ENCODE peak calls at places on chromosomes 16 and 17, in nine cellular contexts. D, R, F, P, H, V, U, N and A are unnamed samples.
A peak's percentile ranks its signal among the peaks of the same experiment; 100 is the strongest.

GRCh38 chr17:6098050-6098449 is 27.9 kb downstream of the WSCD1 start:
- DNase-seq in H (peak; percentile 70), R (no peak), F (no peak), P (no peak), N (no peak), D (no peak), V (no peak), U (no peak), A (no peak)

GRCh38 chr16:31215287-31216115 is 1.4 kb downstream of the PYDC1 start:
- DNase-seq in N (peak; percentile 64), U (peak; percentile 21), D (peak; percentile 73), R (peak; percentile 86), H (no peak), F (peak; percentile 63), V (peak; percentile 66), P (peak; percentile 37), A (peak; percentile 68)

GRCh38 chr16:69145658-69146057 is 13.2 kb downstream of the UTP4 start:
- DNase-seq in V (no peak), H (no peak), F (no peak), R (no peak), U (no peak), P (no peak), D (no peak), N (peak; percentile 56), A (no peak)

GRCh38 chr17:6476061-6476833 is 32.0 kb downstream of the PIMREG start:
- DNase-seq in R (no peak), H (no peak), U (no peak), D (no peak), P (no peak), F (no peak), V (no peak), N (no peak), A (no peak)

GRCh38 chr17:3916013-3916696 is at the start of gene P2RX1:
- DNase-seq in R (no peak), D (no peak), V (peak; percentile 79), P (no peak), H (no peak), N (peak; percentile 60), U (no peak), F (no peak), A (peak; percentile 73)

GRCh38 chr17:79776378-79777165 is 1.4 kb upstream of the CBX2 start:
- DNase-seq in V (no peak), P (no peak), R (no peak), F (no peak), D (no peak), U (peak; percentile 57), N (no peak), H (no peak), A (no peak)

GRCh38 chr17:61519754-61520440 is 67.7 kb downstream of the TBX4 start:
- DNase-seq in P (no peak), H (no peak), V (no peak), D (no peak), R (no peak), N (no peak), U (no peak), F (no peak), A (no peak)

GRCh38 chr17:79975498-79976134 is 60.1 kb downstream of the TBC1D16 start:
- DNase-seq in D (no peak), F (no peak), N (no peak), V (no peak), R (no peak), P (no peak), U (no peak), H (peak; percentile 62), A (peak; percentile 63)

GRCh38 chr17:35790826-35791225 is 4.6 kb downstream of the MMP28 start:
- DNase-seq in D (no peak), N (no peak), F (no peak), V (no peak), P (no peak), U (no peak), H (peak; percentile 29), R (no peak), A (peak; percentile 21)

GRCh38 chr17:35784895-35785294 is 10.5 kb downstream of the MMP28 start:
- DNase-seq in H (no peak), P (no peak), F (no peak), V (no peak), N (no peak), D (no peak), U (no peak), R (no peak), A (no peak)

GRCh38 chr17:35789044-35789443 is 6.4 kb downstream of the MMP28 start:
- DNase-seq in N (no peak), H (peak; percentile 26), V (no peak), U (no peak), F (no peak), D (no peak), R (no peak), P (no peak), A (no peak)

GRCh38 chr17:35788504-35788998 is 6.9 kb downstream of the MMP28 start:
- DNase-seq in R (no peak), D (peak; percentile 44), H (peak; percentile 43), P (no peak), F (no peak), V (no peak), U (no peak), N (no peak), A (no peak)

DNA sequence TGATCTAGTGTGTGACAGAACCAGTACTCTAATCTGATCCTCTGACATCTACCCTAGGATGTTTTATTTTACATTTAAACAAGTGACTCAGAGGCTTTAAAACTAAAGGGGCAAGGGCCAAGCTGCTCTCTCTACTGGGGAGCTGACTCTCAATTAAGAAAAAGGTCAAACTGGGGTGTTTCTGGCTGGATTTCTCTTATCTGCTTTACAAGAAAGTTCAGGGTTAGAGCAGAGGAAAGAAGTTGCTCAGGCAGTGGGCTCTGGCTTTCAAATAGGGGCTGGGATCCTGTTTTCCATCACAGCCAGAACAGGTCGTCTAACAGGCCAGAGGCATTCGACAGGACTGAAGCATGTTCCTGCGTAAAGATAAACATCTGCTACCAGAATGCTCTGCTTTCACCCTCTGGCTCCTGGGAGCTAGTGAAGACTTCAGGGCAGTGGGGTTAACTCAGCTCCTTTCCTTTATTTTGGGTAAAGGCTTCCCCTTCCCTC is 8.5 kb downstream of the MMP28 start:
- DNase-seq in N (no peak), U (no peak), V (peak; percentile 8), F (no peak), H (no peak), P (no peak), R (no peak), D (peak; percentile 86), A (peak; percentile 19)
- TF ChIP-seq POLR2AphosphoS5 in N (no peak), U (no peak), V (no peak), F (no peak), H (no peak), P (no peak), R (no peak), D (peak; percentile 20), A (no peak)

DNA sequence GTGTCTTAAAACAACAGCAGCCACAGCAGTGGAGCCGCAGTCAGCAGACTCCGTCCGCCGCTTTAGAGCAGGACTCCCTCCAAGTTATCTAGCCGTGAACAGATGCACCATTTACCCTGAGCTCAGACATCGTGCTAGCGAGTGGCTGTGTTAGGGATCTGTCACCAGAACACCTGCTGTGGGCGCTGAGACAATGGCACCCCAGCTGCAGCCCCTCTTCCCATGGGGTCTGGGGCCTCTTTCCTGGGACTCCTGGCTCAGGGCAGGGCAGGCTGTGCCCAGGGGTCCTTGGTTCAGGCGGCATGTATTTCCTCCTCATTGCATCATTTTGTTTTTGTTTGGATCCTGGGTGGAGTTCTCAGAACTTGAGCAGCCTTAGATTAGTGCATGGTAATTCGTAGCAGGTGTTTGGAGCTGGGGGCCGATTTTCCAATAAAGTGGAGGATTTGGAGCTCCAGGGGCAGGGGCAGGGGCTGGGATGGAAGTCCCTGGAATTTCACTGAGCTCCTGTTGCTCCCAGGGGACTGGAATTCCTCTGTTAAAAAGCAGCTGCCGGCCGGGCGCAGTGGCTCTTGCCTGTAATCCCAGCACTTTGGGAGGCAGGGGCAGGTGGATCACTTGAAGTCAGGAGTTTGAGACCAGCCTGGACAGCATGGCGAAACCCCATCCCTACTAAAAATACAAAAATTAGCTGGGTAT is 23.4 kb downstream of the NMRAL1 start:
- DNase-seq in D (no peak), H (no peak), V (no peak), R (no peak), N (no peak), F (no peak), U (no peak), P (no peak), A (no peak)
- H3K36me3 ChIP-seq in D (peaks cover 56% of the 10 kb centered on the region), H (peaks cover 88% of the 10 kb centered on the region), V (peaks cover 56% of the 10 kb centered on the region), R (peaks cover 26% of the 10 kb centered on the region), N (peaks cover 71% of the 10 kb centered on the region), F (peaks cover 73% of the 10 kb centered on the region), U (peaks cover 21% of the 10 kb centered on the region), P (peaks cover 46% of the 10 kb centered on the region), A (peaks cover 28% of the 10 kb centered on the region)

GRCh38 chr17:74961657-74962360 is 10.8 kb downstream of the HID1 start:
- DNase-seq in N (peak; percentile 93), R (peak; percentile 97), U (peak; percentile 83), V (peak; percentile 93), P (peak; percentile 88), H (peak; percentile 96), D (peak; percentile 96), F (peak; percentile 80), A (peak; percentile 90)

GRCh38 chr17:74959826-74960738 is 12.5 kb downstream of the HID1 start:
- DNase-seq in D (no peak), U (no peak), V (no peak), R (no peak), N (no peak), H (no peak), P (no peak), F (no peak), A (peak; percentile 61)

GRCh38 chr17:74957935-74958549 is 14.5 kb downstream of the HID1 start:
- DNase-seq in R (peak; percentile 100), D (peak; percentile 96), U (peak; percentile 59), V (peak; percentile 79), H (peak; percentile 89), P (peak; percentile 59), F (no peak), N (peak; percentile 81), A (peak; percentile 72)

GRCh38 chr17:74962622-74963394 is 9.8 kb downstream of the HID1 start:
- DNase-seq in D (no peak), F (no peak), U (no peak), N (no peak), R (no peak), P (no peak), H (no peak), V (no peak), A (no peak)

GRCh38 chr17:74960739-74961342 is 11.7 kb downstream of the HID1 start:
- DNase-seq in U (no peak), R (peak; percentile 84), H (no peak), V (peak; percentile 57), F (peak; percentile 54), D (no peak), N (peak; percentile 55), P (no peak), A (peak; percentile 90)
- TF ChIP-seq CTCF in U (no peak), R (peak; percentile 80), H (peak; percentile 35), V (no peak), F (peak; percentile 64), D (peak; percentile 19), N (no peak), P (peak; percentile 28), A (peak; percentile 42)

DNA sequence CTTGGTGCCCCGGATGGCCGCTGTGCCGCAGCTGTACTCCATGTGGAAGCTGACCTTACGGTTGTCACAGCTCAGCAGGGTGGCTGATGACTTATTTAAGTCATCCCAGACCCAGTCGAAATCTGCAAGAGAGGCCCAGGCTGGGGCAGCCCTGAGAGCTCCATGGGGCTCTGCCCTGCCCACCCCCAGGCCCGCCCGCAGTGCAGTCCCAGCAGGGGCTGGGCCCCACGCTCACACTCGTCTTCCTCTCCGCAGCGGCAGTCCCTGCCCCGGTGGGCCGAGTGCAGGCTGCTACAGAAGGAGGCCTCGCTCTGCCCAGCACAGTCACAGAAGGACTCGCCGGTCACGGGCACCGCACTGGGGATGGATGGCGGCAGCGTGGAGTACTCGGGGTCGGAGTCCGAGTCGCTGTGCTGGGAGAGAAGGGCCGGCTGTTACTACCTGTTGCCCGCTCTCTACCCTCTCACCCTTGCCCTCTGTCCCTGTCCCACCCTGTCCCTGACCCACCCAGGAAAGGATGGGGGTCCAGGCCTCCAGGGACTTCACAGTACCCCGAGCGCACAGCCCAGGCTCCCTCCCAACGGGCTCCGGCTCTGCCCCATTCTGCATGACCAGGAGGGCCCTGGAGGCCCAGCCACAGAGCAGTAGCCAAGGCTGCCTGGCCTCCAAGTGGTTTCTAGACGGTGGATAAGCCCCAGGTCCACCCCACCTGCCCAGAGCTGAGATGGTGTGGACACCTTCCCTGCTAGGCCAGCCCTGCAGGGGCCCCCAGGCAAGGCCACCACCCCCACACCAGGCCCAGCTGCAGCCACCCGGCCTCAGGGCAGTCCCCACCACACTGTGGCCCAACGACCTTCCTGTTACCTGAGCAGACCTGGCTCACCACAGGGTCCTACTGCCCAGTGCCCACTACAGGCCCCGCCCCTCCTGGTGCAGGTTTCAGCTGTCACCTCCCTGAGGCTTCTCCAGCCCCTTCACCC is 3.9 kb downstream of the SPSB3 start:
- DNase-seq in D (no peak), F (no peak), U (no peak), H (no peak), V (peak; percentile 10), R (peak; percentile 43), N (no peak), P (no peak), A (no peak)
- TF ChIP-seq POLR2AphosphoS5 in D (peak; percentile 24), F (peak; percentile 25), U (peak; percentile 15), H (no peak), V (no peak), R (peak; percentile 22), N (no peak), P (no peak), A (no peak)